ENCODE peak calls at places on chromosomes 7 and 10, in eight cellular contexts. One of them, this sample, is unnamed.

GRCh38 chr10:98269435-98269912 is 1.5 kb upstream of the LOXL4 start:
- DNase-seq in SK-N-DZ: no peak
- DNase-seq in T-helper 1 cell: no peak
- DNase-seq in kidney glomerular epithelial cell: peak; percentile 90
- DNase-seq in naive thymus-derived CD8-positive, alpha-beta T cell: no peak
- DNase-seq in activated CD8-positive, alpha-beta T cell treated with anti-CD3 and anti-CD28 coated beads for 36 hours: no peak
- DNase-seq in NCI-H1417: no peak
- DNase-seq in activated CD4-positive, alpha-beta T cell treated with anti-CD3 and anti-CD28 coated beads for 1 hour: no peak
- DNase-seq in this sample: peak; percentile 54

GRCh38 chr7:130732980-130733865 is 784 bp downstream of the KLF14 start:
- DNase-seq in SK-N-DZ: no peak
- DNase-seq in T-helper 1 cell: no peak
- DNase-seq in kidney glomerular epithelial cell: no peak
- DNase-seq in naive thymus-derived CD8-positive, alpha-beta T cell: no peak
- DNase-seq in activated CD8-positive, alpha-beta T cell treated with anti-CD3 and anti-CD28 coated beads for 36 hours: peak; percentile 23
- DNase-seq in NCI-H1417: no peak
- DNase-seq in activated CD4-positive, alpha-beta T cell treated with anti-CD3 and anti-CD28 coated beads for 1 hour: no peak
- DNase-seq in this sample: peak; percentile 49

GRCh38 chr7:121328508-121329459 is at the start of gene WNT16:
- DNase-seq in SK-N-DZ: peak; percentile 65
- DNase-seq in T-helper 1 cell: no peak
- DNase-seq in kidney glomerular epithelial cell: no peak
- DNase-seq in naive thymus-derived CD8-positive, alpha-beta T cell: no peak
- DNase-seq in activated CD8-positive, alpha-beta T cell treated with anti-CD3 and anti-CD28 coated beads for 36 hours: peak; percentile 7
- DNase-seq in NCI-H1417: no peak
- DNase-seq in activated CD4-positive, alpha-beta T cell treated with anti-CD3 and anti-CD28 coated beads for 1 hour: no peak
- DNase-seq in this sample: no peak

GRCh38 chr10:112570585-112570984 is 123.6 kb downstream of the VTI1A start:
- DNase-seq in SK-N-DZ: no peak
- DNase-seq in T-helper 1 cell: no peak
- DNase-seq in kidney glomerular epithelial cell: peak; percentile 49
- DNase-seq in naive thymus-derived CD8-positive, alpha-beta T cell: no peak
- DNase-seq in activated CD8-positive, alpha-beta T cell treated with anti-CD3 and anti-CD28 coated beads for 36 hours: no peak
- DNase-seq in NCI-H1417: no peak
- DNase-seq in activated CD4-positive, alpha-beta T cell treated with anti-CD3 and anti-CD28 coated beads for 1 hour: no peak
- DNase-seq in this sample: no peak

GRCh38 chr7:98287486-98287959 is 6.0 kb downstream of the BRI3 start:
- DNase-seq in SK-N-DZ: no peak
- DNase-seq in T-helper 1 cell: no peak
- DNase-seq in kidney glomerular epithelial cell: no peak
- DNase-seq in naive thymus-derived CD8-positive, alpha-beta T cell: no peak
- DNase-seq in activated CD8-positive, alpha-beta T cell treated with anti-CD3 and anti-CD28 coated beads for 36 hours: no peak
- DNase-seq in NCI-H1417: no peak
- DNase-seq in activated CD4-positive, alpha-beta T cell treated with anti-CD3 and anti-CD28 coated beads for 1 hour: no peak
- DNase-seq in this sample: peak; percentile 70

GRCh38 chr7:127938588-127938987 is 92.6 kb downstream of the LRRC4 start:
- DNase-seq in SK-N-DZ: no peak
- DNase-seq in T-helper 1 cell: no peak
- DNase-seq in kidney glomerular epithelial cell: peak; percentile 83
- DNase-seq in naive thymus-derived CD8-positive, alpha-beta T cell: no peak
- DNase-seq in activated CD8-positive, alpha-beta T cell treated with anti-CD3 and anti-CD28 coated beads for 36 hours: no peak
- DNase-seq in NCI-H1417: no peak
- DNase-seq in activated CD4-positive, alpha-beta T cell treated with anti-CD3 and anti-CD28 coated beads for 1 hour: no peak
- DNase-seq in this sample: no peak

GRCh38 chr7:95905165-95905564 is 132.8 kb downstream of the DYNC1I1 start:
- DNase-seq in SK-N-DZ: no peak
- DNase-seq in T-helper 1 cell: no peak
- DNase-seq in kidney glomerular epithelial cell: no peak
- DNase-seq in naive thymus-derived CD8-positive, alpha-beta T cell: no peak
- DNase-seq in activated CD8-positive, alpha-beta T cell treated with anti-CD3 and anti-CD28 coated beads for 36 hours: no peak
- DNase-seq in NCI-H1417: no peak
- DNase-seq in activated CD4-positive, alpha-beta T cell treated with anti-CD3 and anti-CD28 coated beads for 1 hour: no peak
- DNase-seq in this sample: no peak

GRCh38 chr7:98116656-98117461 is 10.2 kb downstream of the LMTK2 start:
- DNase-seq in SK-N-DZ: no peak
- DNase-seq in T-helper 1 cell: no peak
- DNase-seq in kidney glomerular epithelial cell: peak; percentile 25
- DNase-seq in naive thymus-derived CD8-positive, alpha-beta T cell: no peak
- DNase-seq in activated CD8-positive, alpha-beta T cell treated with anti-CD3 and anti-CD28 coated beads for 36 hours: no peak
- DNase-seq in NCI-H1417: no peak
- DNase-seq in activated CD4-positive, alpha-beta T cell treated with anti-CD3 and anti-CD28 coated beads for 1 hour: no peak
- DNase-seq in this sample: no peak

GRCh38 chr10:27771231-27771630 is 25.6 kb upstream of the MKX start:
- DNase-seq in SK-N-DZ: no peak
- DNase-seq in T-helper 1 cell: no peak
- DNase-seq in kidney glomerular epithelial cell: no peak
- DNase-seq in naive thymus-derived CD8-positive, alpha-beta T cell: no peak
- DNase-seq in activated CD8-positive, alpha-beta T cell treated with anti-CD3 and anti-CD28 coated beads for 36 hours: peak; percentile 78
- DNase-seq in NCI-H1417: no peak
- DNase-seq in activated CD4-positive, alpha-beta T cell treated with anti-CD3 and anti-CD28 coated beads for 1 hour: no peak
- DNase-seq in this sample: no peak

GRCh38 chr7:158919686-158920085 is 63.3 kb downstream of the DYNC2I1 start:
- DNase-seq in SK-N-DZ: no peak
- DNase-seq in T-helper 1 cell: no peak
- DNase-seq in kidney glomerular epithelial cell: no peak
- DNase-seq in naive thymus-derived CD8-positive, alpha-beta T cell: no peak
- DNase-seq in activated CD8-positive, alpha-beta T cell treated with anti-CD3 and anti-CD28 coated beads for 36 hours: no peak
- DNase-seq in NCI-H1417: no peak
- DNase-seq in activated CD4-positive, alpha-beta T cell treated with anti-CD3 and anti-CD28 coated beads for 1 hour: no peak
- DNase-seq in this sample: no peak

GRCh38 chr10:7945469-7946187 is 108.9 kb upstream of the GATA3 start:
- DNase-seq in SK-N-DZ: no peak
- DNase-seq in T-helper 1 cell: no peak
- DNase-seq in kidney glomerular epithelial cell: no peak
- DNase-seq in naive thymus-derived CD8-positive, alpha-beta T cell: no peak
- DNase-seq in activated CD8-positive, alpha-beta T cell treated with anti-CD3 and anti-CD28 coated beads for 36 hours: no peak
- DNase-seq in NCI-H1417: no peak
- DNase-seq in activated CD4-positive, alpha-beta T cell treated with anti-CD3 and anti-CD28 coated beads for 1 hour: no peak
- DNase-seq in this sample: no peak

GRCh38 chr10:97549587-97550322 is 22.8 kb upstream of the ANKRD2 start:
- DNase-seq in SK-N-DZ: peak; percentile 51
- DNase-seq in T-helper 1 cell: no peak
- DNase-seq in kidney glomerular epithelial cell: no peak
- DNase-seq in naive thymus-derived CD8-positive, alpha-beta T cell: no peak
- DNase-seq in activated CD8-positive, alpha-beta T cell treated with anti-CD3 and anti-CD28 coated beads for 36 hours: no peak
- DNase-seq in NCI-H1417: peak; percentile 56
- DNase-seq in activated CD4-positive, alpha-beta T cell treated with anti-CD3 and anti-CD28 coated beads for 1 hour: no peak
- DNase-seq in this sample: no peak

GRCh38 chr10:120573355-120573754 is 116.3 kb downstream of the PLPP4 start:
- DNase-seq in SK-N-DZ: no peak
- DNase-seq in T-helper 1 cell: no peak
- DNase-seq in kidney glomerular epithelial cell: no peak
- DNase-seq in naive thymus-derived CD8-positive, alpha-beta T cell: no peak
- DNase-seq in activated CD8-positive, alpha-beta T cell treated with anti-CD3 and anti-CD28 coated beads for 36 hours: no peak
- DNase-seq in NCI-H1417: no peak
- DNase-seq in activated CD4-positive, alpha-beta T cell treated with anti-CD3 and anti-CD28 coated beads for 1 hour: no peak
- DNase-seq in this sample: no peak

GRCh38 chr7:126727930-126728331 is 524.8 kb downstream of the GRM8 start:
- DNase-seq in SK-N-DZ: no peak
- DNase-seq in T-helper 1 cell: no peak
- DNase-seq in kidney glomerular epithelial cell: peak; percentile 20
- DNase-seq in naive thymus-derived CD8-positive, alpha-beta T cell: no peak
- DNase-seq in activated CD8-positive, alpha-beta T cell treated with anti-CD3 and anti-CD28 coated beads for 36 hours: peak; percentile 17
- DNase-seq in NCI-H1417: no peak
- DNase-seq in activated CD4-positive, alpha-beta T cell treated with anti-CD3 and anti-CD28 coated beads for 1 hour: no peak
- DNase-seq in this sample: no peak

GRCh38 chr7:1725199-1725701 is 55.2 kb downstream of the ELFN1 start:
- DNase-seq in SK-N-DZ: peak; percentile 45
- DNase-seq in T-helper 1 cell: no peak
- DNase-seq in kidney glomerular epithelial cell: no peak
- DNase-seq in naive thymus-derived CD8-positive, alpha-beta T cell: no peak
- DNase-seq in activated CD8-positive, alpha-beta T cell treated with anti-CD3 and anti-CD28 coated beads for 36 hours: no peak
- DNase-seq in NCI-H1417: peak; percentile 85
- DNase-seq in activated CD4-positive, alpha-beta T cell treated with anti-CD3 and anti-CD28 coated beads for 1 hour: no peak
- DNase-seq in this sample: peak; percentile 96

GRCh38 chr10:44804661-44805060 is 106.5 kb upstream of the TMEM72 start:
- DNase-seq in SK-N-DZ: no peak
- DNase-seq in T-helper 1 cell: no peak
- DNase-seq in kidney glomerular epithelial cell: no peak
- DNase-seq in naive thymus-derived CD8-positive, alpha-beta T cell: no peak
- DNase-seq in activated CD8-positive, alpha-beta T cell treated with anti-CD3 and anti-CD28 coated beads for 36 hours: no peak
- DNase-seq in NCI-H1417: no peak
- DNase-seq in activated CD4-positive, alpha-beta T cell treated with anti-CD3 and anti-CD28 coated beads for 1 hour: no peak
- DNase-seq in this sample: no peak

GRCh38 chr7:91310829-91311460 is 46.7 kb downstream of the FZD1 start:
- DNase-seq in SK-N-DZ: no peak
- DNase-seq in T-helper 1 cell: no peak
- DNase-seq in kidney glomerular epithelial cell: no peak
- DNase-seq in naive thymus-derived CD8-positive, alpha-beta T cell: no peak
- DNase-seq in activated CD8-positive, alpha-beta T cell treated with anti-CD3 and anti-CD28 coated beads for 36 hours: no peak
- DNase-seq in NCI-H1417: no peak
- DNase-seq in activated CD4-positive, alpha-beta T cell treated with anti-CD3 and anti-CD28 coated beads for 1 hour: no peak
- DNase-seq in this sample: no peak

GRCh38 chr10:124472071-124472470 is 10.4 kb downstream of the LHPP start:
- DNase-seq in SK-N-DZ: no peak
- DNase-seq in T-helper 1 cell: no peak
- DNase-seq in kidney glomerular epithelial cell: no peak
- DNase-seq in naive thymus-derived CD8-positive, alpha-beta T cell: no peak
- DNase-seq in activated CD8-positive, alpha-beta T cell treated with anti-CD3 and anti-CD28 coated beads for 36 hours: peak; percentile 35
- DNase-seq in NCI-H1417: no peak
- DNase-seq in activated CD4-positive, alpha-beta T cell treated with anti-CD3 and anti-CD28 coated beads for 1 hour: no peak
- DNase-seq in this sample: no peak

GRCh38 chr7:140607441-140607989 is 33.1 kb downstream of the DENND2A start:
- DNase-seq in SK-N-DZ: no peak
- DNase-seq in T-helper 1 cell: no peak
- DNase-seq in kidney glomerular epithelial cell: no peak
- DNase-seq in naive thymus-derived CD8-positive, alpha-beta T cell: no peak
- DNase-seq in activated CD8-positive, alpha-beta T cell treated with anti-CD3 and anti-CD28 coated beads for 36 hours: no peak
- DNase-seq in NCI-H1417: no peak
- DNase-seq in activated CD4-positive, alpha-beta T cell treated with anti-CD3 and anti-CD28 coated beads for 1 hour: no peak
- DNase-seq in this sample: no peak

GRCh38 chr10:79130846-79131245 is 62.1 kb downstream of the ZMIZ1 start:
- DNase-seq in SK-N-DZ: no peak
- DNase-seq in T-helper 1 cell: no peak
- DNase-seq in kidney glomerular epithelial cell: no peak
- DNase-seq in naive thymus-derived CD8-positive, alpha-beta T cell: no peak
- DNase-seq in activated CD8-positive, alpha-beta T cell treated with anti-CD3 and anti-CD28 coated beads for 36 hours: no peak
- DNase-seq in NCI-H1417: no peak
- DNase-seq in activated CD4-positive, alpha-beta T cell treated with anti-CD3 and anti-CD28 coated beads for 1 hour: no peak
- DNase-seq in this sample: no peak

GRCh38 chr7:44324204-44325126 is 929 bp downstream of the CAMK2B start:
- DNase-seq in SK-N-DZ: no peak
- DNase-seq in T-helper 1 cell: no peak
- DNase-seq in kidney glomerular epithelial cell: no peak
- DNase-seq in naive thymus-derived CD8-positive, alpha-beta T cell: no peak
- DNase-seq in activated CD8-positive, alpha-beta T cell treated with anti-CD3 and anti-CD28 coated beads for 36 hours: no peak
- DNase-seq in NCI-H1417: peak; percentile 78
- DNase-seq in activated CD4-positive, alpha-beta T cell treated with anti-CD3 and anti-CD28 coated beads for 1 hour: no peak
- DNase-seq in this sample: no peak

GRCh38 chr7:155547161-155547791 is 917 bp upstream of the CNPY1 start:
- DNase-seq in SK-N-DZ: no peak
- DNase-seq in T-helper 1 cell: no peak
- DNase-seq in kidney glomerular epithelial cell: no peak
- DNase-seq in naive thymus-derived CD8-positive, alpha-beta T cell: no peak
- DNase-seq in activated CD8-positive, alpha-beta T cell treated with anti-CD3 and anti-CD28 coated beads for 36 hours: no peak
- DNase-seq in NCI-H1417: no peak
- DNase-seq in activated CD4-positive, alpha-beta T cell treated with anti-CD3 and anti-CD28 coated beads for 1 hour: no peak
- DNase-seq in this sample: no peak

GRCh38 chr7:128021361-128021760 is 9.9 kb downstream of the LRRC4 start:
- DNase-seq in SK-N-DZ: no peak
- DNase-seq in T-helper 1 cell: no peak
- DNase-seq in kidney glomerular epithelial cell: peak; percentile 15
- DNase-seq in naive thymus-derived CD8-positive, alpha-beta T cell: no peak
- DNase-seq in activated CD8-positive, alpha-beta T cell treated with anti-CD3 and anti-CD28 coated beads for 36 hours: no peak
- DNase-seq in NCI-H1417: no peak
- DNase-seq in activated CD4-positive, alpha-beta T cell treated with anti-CD3 and anti-CD28 coated beads for 1 hour: no peak
- DNase-seq in this sample: no peak

GRCh38 chr7:134927076-134927475 is 59.2 kb upstream of the AGBL3 start:
- DNase-seq in SK-N-DZ: no peak
- DNase-seq in T-helper 1 cell: no peak
- DNase-seq in kidney glomerular epithelial cell: no peak
- DNase-seq in naive thymus-derived CD8-positive, alpha-beta T cell: no peak
- DNase-seq in activated CD8-positive, alpha-beta T cell treated with anti-CD3 and anti-CD28 coated beads for 36 hours: no peak
- DNase-seq in NCI-H1417: no peak
- DNase-seq in activated CD4-positive, alpha-beta T cell treated with anti-CD3 and anti-CD28 coated beads for 1 hour: no peak
- DNase-seq in this sample: no peak

GRCh38 chr7:33807779-33808482 is 97.4 kb upstream of the BMPER start:
- DNase-seq in SK-N-DZ: no peak
- DNase-seq in T-helper 1 cell: no peak
- DNase-seq in kidney glomerular epithelial cell: peak; percentile 99
- DNase-seq in naive thymus-derived CD8-positive, alpha-beta T cell: no peak
- DNase-seq in activated CD8-positive, alpha-beta T cell treated with anti-CD3 and anti-CD28 coated beads for 36 hours: peak; percentile 20
- DNase-seq in NCI-H1417: no peak
- DNase-seq in activated CD4-positive, alpha-beta T cell treated with anti-CD3 and anti-CD28 coated beads for 1 hour: no peak
- DNase-seq in this sample: no peak

GRCh38 chr10:12712284-12712983 is 289.1 kb downstream of the CCDC3 start:
- DNase-seq in SK-N-DZ: no peak
- DNase-seq in T-helper 1 cell: no peak
- DNase-seq in kidney glomerular epithelial cell: no peak
- DNase-seq in naive thymus-derived CD8-positive, alpha-beta T cell: no peak
- DNase-seq in activated CD8-positive, alpha-beta T cell treated with anti-CD3 and anti-CD28 coated beads for 36 hours: peak; percentile 33
- DNase-seq in NCI-H1417: no peak
- DNase-seq in activated CD4-positive, alpha-beta T cell treated with anti-CD3 and anti-CD28 coated beads for 1 hour: no peak
- DNase-seq in this sample: no peak

GRCh38 chr10:86102031-86102430 is 264.6 kb downstream of the GRID1 start:
- DNase-seq in SK-N-DZ: no peak
- DNase-seq in T-helper 1 cell: no peak
- DNase-seq in kidney glomerular epithelial cell: no peak
- DNase-seq in naive thymus-derived CD8-positive, alpha-beta T cell: no peak
- DNase-seq in activated CD8-positive, alpha-beta T cell treated with anti-CD3 and anti-CD28 coated beads for 36 hours: no peak
- DNase-seq in NCI-H1417: no peak
- DNase-seq in activated CD4-positive, alpha-beta T cell treated with anti-CD3 and anti-CD28 coated beads for 1 hour: no peak
- DNase-seq in this sample: no peak

GRCh38 chr10:119701861-119702260 is 24.0 kb upstream of the INPP5F start:
- DNase-seq in SK-N-DZ: no peak
- DNase-seq in T-helper 1 cell: no peak
- DNase-seq in kidney glomerular epithelial cell: no peak
- DNase-seq in naive thymus-derived CD8-positive, alpha-beta T cell: no peak
- DNase-seq in activated CD8-positive, alpha-beta T cell treated with anti-CD3 and anti-CD28 coated beads for 36 hours: no peak
- DNase-seq in NCI-H1417: no peak
- DNase-seq in activated CD4-positive, alpha-beta T cell treated with anti-CD3 and anti-CD28 coated beads for 1 hour: no peak
- DNase-seq in this sample: no peak

GRCh38 chr10:117933036-117933435 is 113.7 kb downstream of the RAB11FIP2 start:
- DNase-seq in SK-N-DZ: no peak
- DNase-seq in T-helper 1 cell: no peak
- DNase-seq in kidney glomerular epithelial cell: no peak
- DNase-seq in naive thymus-derived CD8-positive, alpha-beta T cell: no peak
- DNase-seq in activated CD8-positive, alpha-beta T cell treated with anti-CD3 and anti-CD28 coated beads for 36 hours: no peak
- DNase-seq in NCI-H1417: no peak
- DNase-seq in activated CD4-positive, alpha-beta T cell treated with anti-CD3 and anti-CD28 coated beads for 1 hour: no peak
- DNase-seq in this sample: no peak

GRCh38 chr7:137820677-137821420 is 25.9 kb downstream of the DGKI start:
- DNase-seq in SK-N-DZ: peak; percentile 46
- DNase-seq in T-helper 1 cell: no peak
- DNase-seq in kidney glomerular epithelial cell: no peak
- DNase-seq in naive thymus-derived CD8-positive, alpha-beta T cell: no peak
- DNase-seq in activated CD8-positive, alpha-beta T cell treated with anti-CD3 and anti-CD28 coated beads for 36 hours: no peak
- DNase-seq in NCI-H1417: peak; percentile 76
- DNase-seq in activated CD4-positive, alpha-beta T cell treated with anti-CD3 and anti-CD28 coated beads for 1 hour: no peak
- DNase-seq in this sample: peak; percentile 61

GRCh38 chr7:149772821-149773425 is 465 bp downstream of the ZNF467 start:
- DNase-seq in SK-N-DZ: no peak
- DNase-seq in T-helper 1 cell: no peak
- DNase-seq in kidney glomerular epithelial cell: no peak
- DNase-seq in naive thymus-derived CD8-positive, alpha-beta T cell: peak; percentile 42
- DNase-seq in activated CD8-positive, alpha-beta T cell treated with anti-CD3 and anti-CD28 coated beads for 36 hours: peak; percentile 41
- DNase-seq in NCI-H1417: peak; percentile 78
- DNase-seq in activated CD4-positive, alpha-beta T cell treated with anti-CD3 and anti-CD28 coated beads for 1 hour: peak; percentile 12
- DNase-seq in this sample: peak; percentile 40

GRCh38 chr10:68628576-68629127 is 68.5 kb downstream of the TET1 start:
- DNase-seq in SK-N-DZ: no peak
- DNase-seq in T-helper 1 cell: no peak
- DNase-seq in kidney glomerular epithelial cell: no peak
- DNase-seq in naive thymus-derived CD8-positive, alpha-beta T cell: peak; percentile 28
- DNase-seq in activated CD8-positive, alpha-beta T cell treated with anti-CD3 and anti-CD28 coated beads for 36 hours: no peak
- DNase-seq in NCI-H1417: no peak
- DNase-seq in activated CD4-positive, alpha-beta T cell treated with anti-CD3 and anti-CD28 coated beads for 1 hour: no peak
- DNase-seq in this sample: no peak

GRCh38 chr7:33590902-33591301 is 314.4 kb upstream of the BMPER start:
- DNase-seq in SK-N-DZ: no peak
- DNase-seq in T-helper 1 cell: no peak
- DNase-seq in kidney glomerular epithelial cell: no peak
- DNase-seq in naive thymus-derived CD8-positive, alpha-beta T cell: no peak
- DNase-seq in activated CD8-positive, alpha-beta T cell treated with anti-CD3 and anti-CD28 coated beads for 36 hours: no peak
- DNase-seq in NCI-H1417: no peak
- DNase-seq in activated CD4-positive, alpha-beta T cell treated with anti-CD3 and anti-CD28 coated beads for 1 hour: no peak
- DNase-seq in this sample: no peak

GRCh38 chr10:17915181-17915580 is 36.5 kb upstream of the SLC39A12 start:
- DNase-seq in SK-N-DZ: no peak
- DNase-seq in T-helper 1 cell: no peak
- DNase-seq in kidney glomerular epithelial cell: no peak
- DNase-seq in naive thymus-derived CD8-positive, alpha-beta T cell: no peak
- DNase-seq in activated CD8-positive, alpha-beta T cell treated with anti-CD3 and anti-CD28 coated beads for 36 hours: no peak
- DNase-seq in NCI-H1417: no peak
- DNase-seq in activated CD4-positive, alpha-beta T cell treated with anti-CD3 and anti-CD28 coated beads for 1 hour: no peak
- DNase-seq in this sample: no peak

This sample was measured in NCI-H345.